ENCODE peak calls at places on chromosomes 7 and 10, in seven cellular contexts. R is keratinocyte; W is heart right ventricle; A is psoas muscle; Z is colonic mucosa; M is left lung; Y is CD4-positive, alpha-beta T cell. T is an unnamed sample. For H3K9me3, the result is how much of the 10 kb centered on the place peaks cover.

GRCh38 chr7:149719912-149720335 is 53.5 kb downstream of the ZNF467 start:
- DNase-seq in R (no peak), W (no peak), A (no peak), Z (no peak), M (no peak), Y (no peak), T (no peak)

GRCh38 chr10:29472268-29473086 is 162.3 kb downstream of the SVIL start:
- DNase-seq in R (no peak), W (no peak), A (no peak), Z (no peak), M (no peak), Y (no peak), T (no peak)

GRCh38 chr7:142889825-142890224 is 4.3 kb upstream of the TRPV6 start:
- DNase-seq in R (no peak), W (no peak), A (no peak), Z (no peak), M (peak), Y (no peak), T (no peak)

GRCh38 chr10:11403116-11403515 is 208.3 kb downstream of the USP6NL start:
- DNase-seq in R (no peak), W (no peak), A (no peak), Z (peak), M (no peak), Y (peak), T (no peak)

GRCh38 chr7:100825760-100826545 is 1.4 kb downstream of the EPHB4 start:
- DNase-seq in R (no peak), W (no peak), A (peak), Z (peak), M (no peak), Y (no peak), T (no peak)

GRCh38 chr10:18418579-18419210 is 232.7 kb downstream of the NSUN6 start:
- DNase-seq in R (no peak), W (no peak), A (no peak), Z (no peak), M (no peak), Y (no peak), T (no peak)

GRCh38 chr10:72109619-72110215 is 21.4 kb upstream of the SPOCK2 start:
- DNase-seq in R (no peak), W (no peak), A (no peak), Z (no peak), M (no peak), Y (no peak), T (no peak)

GRCh38 chr7:26612742-26613141 is 251.6 kb downstream of the SKAP2 start:
- DNase-seq in R (no peak), W (no peak), A (no peak), Z (no peak), M (no peak), Y (no peak), T (no peak)

GRCh38 chr7:131538791-131539179 is 17.6 kb downstream of the PODXL start:
- DNase-seq in R (no peak), W (peak), A (peak), Z (no peak), M (no peak), Y (no peak), T (no peak)

GRCh38 chr10:69645751-69646687 is 16.0 kb downstream of the FAM241B start:
- DNase-seq in R (no peak), W (no peak), A (peak), Z (no peak), M (peak), Y (no peak), T (no peak)

GRCh38 chr7:27958933-27959548 is 219.1 kb downstream of the TAX1BP1 start:
- DNase-seq in R (no peak), W (no peak), A (no peak), Z (no peak), M (no peak), Y (no peak), T (no peak)

GRCh38 chr10:27390681-27391080 is 113.4 kb upstream of the RAB18 start:
- DNase-seq in R (peak), W (no peak), A (no peak), Z (no peak), M (no peak), Y (no peak), T (no peak)

GRCh38 chr7:26372738-26373137 is 81.1 kb downstream of the SNX10 start:
- DNase-seq in R (no peak), W (no peak), A (no peak), Z (no peak), M (no peak), Y (no peak), T (no peak)

GRCh38 chr10:60807499-60807898 is 29.2 kb downstream of the CDK1 start:
- DNase-seq in R (no peak), W (no peak), A (no peak), Z (no peak), M (no peak), Y (no peak), T (no peak)

GRCh38 chr10:25761937-25762336 is 172.1 kb upstream of the MYO3A start:
- DNase-seq in R (no peak), W (no peak), A (no peak), Z (no peak), M (no peak), Y (no peak), T (no peak)

GRCh38 chr7:43694399-43694748 is 34.9 kb downstream of the COA1 start:
- DNase-seq in R (no peak), W (no peak), A (no peak), Z (no peak), M (no peak), Y (no peak), T (no peak)

GRCh38 chr10:12849351-12850181 is 151.9 kb downstream of the CCDC3 start:
- DNase-seq in R (no peak), W (no peak), A (no peak), Z (peak), M (no peak), Y (no peak), T (no peak)

GRCh38 chr10:126160571-126160970 is 227.7 kb downstream of the ADAM12 start:
- DNase-seq in R (no peak), W (no peak), A (no peak), Z (no peak), M (no peak), Y (no peak), T (no peak)

GRCh38 chr7:158407581-158408331 is 179.9 kb downstream of the PTPRN2 start:
- DNase-seq in R (no peak), W (no peak), A (no peak), Z (no peak), M (no peak), Y (no peak), T (no peak)

GRCh38 chr7:2515424-2516193 is 4.0 kb upstream of the LFNG start:
- DNase-seq in R (no peak), W (no peak), A (no peak), Z (no peak), M (no peak), Y (no peak), T (no peak)

GRCh38 chr7:100007887-100008286 is 7.5 kb upstream of the ZKSCAN1 start:
- DNase-seq in R (no peak), W (no peak), A (no peak), Z (no peak), M (no peak), Y (no peak), T (no peak)

GRCh38 chr10:122490786-122491680 is 29.7 kb downstream of the HTRA1 start:
- DNase-seq in R (peak), W (no peak), A (no peak), Z (no peak), M (no peak), Y (no peak), T (no peak)

GRCh38 chr10:35341521-35341920 is 5.2 kb downstream of the CCNY start:
- DNase-seq in R (no peak), W (no peak), A (no peak), Z (no peak), M (no peak), Y (no peak), T (no peak)

GRCh38 chr10:15315286-15315685 is 55.8 kb downstream of the FAM171A1 start:
- DNase-seq in R (no peak), W (no peak), A (no peak), Z (no peak), M (no peak), Y (no peak), T (no peak)

GRCh38 chr10:122468923-122469781 is 7.8 kb downstream of the HTRA1 start:
- DNase-seq in R (peak), W (no peak), A (no peak), Z (no peak), M (peak), Y (no peak), T (no peak)

GRCh38 chr10:49768329-49768728 is 6.2 kb upstream of the OGDHL start:
- DNase-seq in R (no peak), W (no peak), A (no peak), Z (no peak), M (no peak), Y (no peak), T (no peak)

GRCh38 chr10:68043030-68043429 is 32.1 kb downstream of the HERC4 start:
- DNase-seq in R (no peak), W (no peak), A (no peak), Z (no peak), M (no peak), Y (no peak), T (no peak)

GRCh38 chr7:55951637-55952351 is at the start of gene MRPS17:
- DNase-seq in R (peak), W (peak), A (peak), Z (peak), M (peak), Y (peak), T (peak)

GRCh38 chr7:150756858-150757257 is 19.6 kb downstream of the GIMAP5 start:
- DNase-seq in R (no peak), W (no peak), A (no peak), Z (no peak), M (no peak), Y (no peak), T (no peak)

GRCh38 chr10:22324413-22324812 is 3.5 kb downstream of the BMI1 start:
- DNase-seq in R (no peak), W (no peak), A (no peak), Z (no peak), M (no peak), Y (no peak), T (no peak)

GRCh38 chr7:50781894-50782293 is 802 bp downstream of the GRB10 start:
- DNase-seq in R (no peak), W (no peak), A (no peak), Z (no peak), M (no peak), Y (no peak), T (no peak)

GRCh38 chr10:29657719-29658274 is 23.0 kb upstream of the SVIL start:
- DNase-seq in R (no peak), W (no peak), A (no peak), Z (no peak), M (no peak), Y (no peak), T (no peak)

GRCh38 chr7:17307033-17307432 is 8.6 kb downstream of the AHR start:
- DNase-seq in R (no peak), W (peak), A (no peak), Z (no peak), M (no peak), Y (no peak), T (no peak)

GRCh38 chr7:129886184-129886817 is 66.5 kb downstream of the UBE2H start:
- DNase-seq in R (no peak), W (no peak), A (no peak), Z (no peak), M (no peak), Y (no peak), T (no peak)

GRCh38 chr7:77276120-77276519 is 76.5 kb upstream of the FGL2 start:
- DNase-seq in R (no peak), W (no peak), A (no peak), Z (no peak), M (no peak), Y (no peak), T (no peak)

GRCh38 chr10:97520978-97521761 is 22.4 kb downstream of the UBTD1 start:
- DNase-seq in R (no peak), W (no peak), A (no peak), Z (no peak), M (peak), Y (no peak), T (no peak)

GRCh38 chr10:12394236-12395033 is 45.1 kb downstream of the CAMK1D start:
- DNase-seq in R (no peak), W (no peak), A (no peak), Z (no peak), M (no peak), Y (no peak), T (no peak)

GRCh38 chr10:1379601-1380000 is 323.4 kb downstream of the WDR37 start:
- DNase-seq in R (no peak), W (no peak), A (no peak), Z (peak), M (no peak), Y (no peak), T (no peak)

GRCh38 chr7:128867241-128867640 is 4.6 kb downstream of the ATP6V1F start:
- DNase-seq in R (no peak), W (no peak), A (no peak), Z (no peak), M (no peak), Y (no peak), T (no peak)
- H3K27ac ChIP-seq in R (no peak), W (no peak), A (no peak), Z (no peak), M (no peak), Y (no peak), T (no peak)

GRCh38 chr7:1226155-1226901 is 6.3 kb upstream of the UNCX start:
- DNase-seq in R (no peak), W (no peak), A (no peak), Z (no peak), M (no peak), Y (no peak), T (no peak)

GRCh38 chr7:1220958-1221745 is 11.5 kb upstream of the UNCX start:
- DNase-seq in R (no peak), W (no peak), A (no peak), Z (no peak), M (no peak), Y (no peak), T (no peak)

GRCh38 chr7:1224093-1224702 is 8.5 kb upstream of the UNCX start:
- DNase-seq in R (no peak), W (no peak), A (no peak), Z (no peak), M (no peak), Y (no peak), T (no peak)

GRCh38 chr7:1225462-1226154 is 7.1 kb upstream of the UNCX start:
- DNase-seq in R (no peak), W (no peak), A (no peak), Z (peak), M (no peak), Y (peak), T (no peak)

DNA sequence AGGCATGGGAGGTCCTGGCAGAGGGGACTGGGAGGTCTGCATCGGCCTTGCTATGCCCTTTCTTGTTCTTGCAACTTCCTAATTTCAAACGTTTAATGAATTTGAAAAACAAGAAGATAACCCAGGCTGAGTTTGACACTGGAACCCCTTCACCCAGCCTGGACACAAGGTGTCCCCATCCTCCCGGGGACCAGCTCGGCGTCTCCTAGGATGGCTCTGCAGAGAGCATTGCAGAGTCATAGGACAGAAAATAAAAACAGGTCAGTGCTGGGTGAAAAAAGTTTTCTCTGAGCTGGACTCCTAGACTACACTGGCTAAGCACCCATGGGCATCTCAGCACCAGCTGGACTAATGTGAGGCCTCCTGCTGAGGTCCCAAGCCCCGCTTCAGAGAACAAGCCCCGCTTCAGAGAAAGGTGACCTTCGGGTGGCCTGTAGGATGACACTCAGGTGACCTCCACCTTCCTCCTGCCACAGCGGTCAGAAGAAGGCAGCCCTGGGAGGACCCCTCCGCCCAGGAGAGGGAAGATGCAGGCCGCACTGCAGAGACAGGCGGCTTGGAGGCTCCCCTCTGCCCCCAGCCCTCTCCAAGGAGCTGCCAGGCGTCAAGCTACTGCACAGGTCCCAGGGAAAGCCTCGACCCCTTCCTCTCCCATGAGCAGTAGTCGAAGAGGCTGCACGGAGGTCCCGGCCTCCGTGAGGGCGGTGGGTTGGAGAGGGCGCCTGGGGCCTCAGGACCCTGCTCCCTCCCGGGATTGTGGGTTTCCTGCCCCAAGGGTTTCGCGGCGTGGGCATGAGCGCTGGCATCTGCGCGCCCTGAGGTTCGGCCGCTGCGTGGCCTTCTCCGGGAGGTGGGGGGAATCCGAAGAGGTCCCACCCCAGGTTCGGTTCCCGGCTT is 9.2 kb upstream of the UNCX start:
- DNase-seq in R (no peak), W (no peak), A (no peak), Z (no peak), M (no peak), Y (no peak), T (no peak)
- H3K9me3 ChIP-seq in R (under half), W (under half), A (under half), Z (under half), M (under half), Y (under half), T (under half)

GRCh38 chr7:47357863-47358262 is 224.0 kb downstream of the TNS3 start:
- DNase-seq in R (no peak), W (no peak), A (no peak), Z (no peak), M (no peak), Y (no peak), T (no peak)
- H3K27ac ChIP-seq in R (no peak), W (no peak), A (no peak), Z (peak), M (no peak), Y (no peak), T (no peak)

DNA sequence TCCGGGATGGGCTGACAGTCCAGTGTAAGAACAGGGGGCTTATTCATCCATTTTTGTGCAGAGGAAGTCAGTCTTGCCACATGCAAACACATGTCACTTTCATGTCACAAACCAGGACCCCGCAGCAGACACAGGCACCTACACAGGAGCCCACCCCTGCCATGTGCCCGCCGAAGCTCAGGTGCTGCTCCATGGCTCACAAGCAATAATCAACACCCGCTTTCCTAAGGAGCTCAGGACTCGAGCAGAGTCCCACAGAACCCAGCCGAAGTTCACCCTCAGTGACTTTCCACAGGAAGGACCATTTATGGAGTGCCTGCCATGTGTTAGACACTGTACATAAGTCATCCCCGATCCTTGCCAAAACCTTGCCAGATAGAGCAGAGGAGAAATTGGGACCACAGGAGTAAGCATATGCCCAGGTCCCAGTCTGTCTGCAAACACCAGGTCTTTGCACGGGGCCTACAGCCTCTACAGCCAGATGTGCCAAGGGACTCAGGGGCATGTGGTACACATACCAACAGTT is 99.4 kb downstream of the EBF3 start:
- DNase-seq in R (no peak), W (no peak), A (peak), Z (no peak), M (no peak), Y (no peak), T (no peak)
- H3K9me3 ChIP-seq in R (under half), W (under half), A (under half), Z (under half), M (under half), Y (under half), T (under half)

DNA sequence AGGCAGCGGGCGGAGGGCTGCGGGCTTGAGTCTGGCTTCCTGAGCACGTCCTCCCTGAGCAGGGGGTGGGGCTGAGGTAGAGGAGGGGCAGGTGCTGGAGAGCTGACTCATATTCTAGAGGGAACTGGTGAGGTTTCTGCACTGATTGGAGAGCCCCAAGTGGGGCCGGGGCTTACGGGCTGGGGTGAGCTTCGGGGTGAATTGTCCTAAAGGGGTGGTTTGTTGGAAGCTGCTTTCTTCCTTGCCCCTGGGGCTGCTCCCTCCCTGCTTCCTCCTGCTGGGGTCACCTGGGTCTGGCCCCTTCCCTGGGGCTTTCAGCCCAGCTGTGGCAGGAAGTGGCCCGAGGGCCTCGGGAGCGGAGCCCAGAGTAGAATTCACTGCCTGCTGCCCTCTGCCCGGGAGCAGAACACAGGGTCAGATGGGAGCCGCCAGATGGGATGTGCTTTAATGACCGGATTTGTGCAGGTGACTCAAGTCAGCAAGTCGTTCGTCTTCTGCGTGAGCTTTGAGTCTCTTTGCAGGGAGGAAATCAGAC is 48.6 kb downstream of the FAM20C start:
- DNase-seq in R (no peak), W (no peak), A (no peak), Z (no peak), M (no peak), Y (no peak), T (no peak)
- H3K27ac ChIP-seq in R (no peak), W (no peak), A (no peak), Z (no peak), M (no peak), Y (no peak), T (no peak)

DNA sequence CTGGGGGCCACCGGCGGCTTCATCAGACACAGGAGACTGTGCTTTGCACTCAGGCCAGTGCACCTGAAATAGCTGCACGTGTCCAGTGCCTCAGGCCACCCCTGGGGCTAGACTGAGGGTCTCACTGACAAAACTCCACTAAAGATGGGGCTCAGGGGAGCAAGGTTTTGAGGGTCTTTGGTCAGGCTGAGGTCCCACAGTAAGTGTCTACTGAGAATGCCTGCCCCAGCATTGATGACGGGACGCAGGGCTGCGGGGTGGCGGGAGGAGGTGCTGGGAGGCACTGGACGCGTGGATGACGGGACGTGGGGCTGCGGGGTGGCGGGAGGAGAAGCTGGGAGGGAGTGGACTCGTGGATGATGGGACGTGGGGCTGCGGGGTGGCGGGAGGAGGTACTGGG is 6.6 kb downstream of the FOXL3 start:
- DNase-seq in R (no peak), W (no peak), A (no peak), Z (no peak), M (no peak), Y (no peak), T (no peak)
- H3K9me3 ChIP-seq in R (under half), W (under half), A (under half), Z (under half), M (under half), Y (under half), T (under half)